ENCODE peak calls at places on chromosome 3, in four cellular contexts. One of them, this sample, is unnamed. For H3K27me3, the result is how much of the 10 kb centered on the place peaks cover.

GRCh38 chr3:151909720-151910405 is 36.4 kb downstream of the SUCNR1 start:
- DNase-seq in hepatocyte: no peak
- DNase-seq in effector memory CD4-positive, alpha-beta T cell: no peak
- DNase-seq in kidney epithelial cell: no peak
- DNase-seq in this sample: no peak

GRCh38 chr3:69425249-69425648 is 39.4 kb upstream of the FRMD4B start:
- DNase-seq in hepatocyte: peak
- DNase-seq in effector memory CD4-positive, alpha-beta T cell: no peak
- DNase-seq in kidney epithelial cell: no peak
- DNase-seq in this sample: peak

GRCh38 chr3:132509506-132509905 is 87.6 kb upstream of the ACKR4 start:
- DNase-seq in effector memory CD4-positive, alpha-beta T cell: no peak
- DNase-seq in hepatocyte: no peak
- DNase-seq in kidney epithelial cell: no peak
- DNase-seq in this sample: no peak

GRCh38 chr3:169112153-169112892 is 551.2 kb downstream of the MECOM start:
- DNase-seq in hepatocyte: no peak
- DNase-seq in kidney epithelial cell: peak
- DNase-seq in effector memory CD4-positive, alpha-beta T cell: no peak
- DNase-seq in this sample: peak

GRCh38 chr3:138187296-138188012 is at the start of gene ARMC8:
- DNase-seq in effector memory CD4-positive, alpha-beta T cell: no peak
- DNase-seq in kidney epithelial cell: no peak
- DNase-seq in hepatocyte: peak
- DNase-seq in this sample: peak

GRCh38 chr3:141556034-141556433 is 69.2 kb downstream of the RASA2 start:
- DNase-seq in effector memory CD4-positive, alpha-beta T cell: no peak
- DNase-seq in kidney epithelial cell: no peak
- DNase-seq in hepatocyte: peak
- DNase-seq in this sample: no peak

GRCh38 chr3:48451270-48451669 is 4.7 kb downstream of the ATRIP start:
- DNase-seq in effector memory CD4-positive, alpha-beta T cell: no peak
- DNase-seq in hepatocyte: no peak
- DNase-seq in kidney epithelial cell: no peak
- DNase-seq in this sample: no peak

GRCh38 chr3:40047406-40047805 is 238.0 kb downstream of the MYRIP start:
- DNase-seq in kidney epithelial cell: no peak
- DNase-seq in effector memory CD4-positive, alpha-beta T cell: no peak
- DNase-seq in hepatocyte: no peak
- DNase-seq in this sample: no peak

GRCh38 chr3:4350789-4351163 is 47.6 kb downstream of the SETMAR start:
- DNase-seq in kidney epithelial cell: peak
- DNase-seq in effector memory CD4-positive, alpha-beta T cell: peak
- DNase-seq in hepatocyte: peak
- DNase-seq in this sample: peak

GRCh38 chr3:67685499-67685898 is 31.1 kb upstream of the SUCLG2 start:
- DNase-seq in hepatocyte: no peak
- DNase-seq in kidney epithelial cell: no peak
- DNase-seq in effector memory CD4-positive, alpha-beta T cell: no peak
- DNase-seq in this sample: no peak

GRCh38 chr3:169661567-169662214 is 1.8 kb downstream of the MECOM start:
- DNase-seq in hepatocyte: peak
- DNase-seq in effector memory CD4-positive, alpha-beta T cell: no peak
- DNase-seq in kidney epithelial cell: no peak
- DNase-seq in this sample: peak

GRCh38 chr3:150844484-150844883 is 60.8 kb downstream of the MINDY4B start:
- DNase-seq in effector memory CD4-positive, alpha-beta T cell: no peak
- DNase-seq in kidney epithelial cell: no peak
- DNase-seq in hepatocyte: no peak
- DNase-seq in this sample: no peak
- H3K27me3 ChIP-seq in effector memory CD4-positive, alpha-beta T cell: under half
- H3K27me3 ChIP-seq in kidney epithelial cell: under half
- H3K27me3 ChIP-seq in hepatocyte: under half
- H3K27me3 ChIP-seq in this sample: under half

DNA sequence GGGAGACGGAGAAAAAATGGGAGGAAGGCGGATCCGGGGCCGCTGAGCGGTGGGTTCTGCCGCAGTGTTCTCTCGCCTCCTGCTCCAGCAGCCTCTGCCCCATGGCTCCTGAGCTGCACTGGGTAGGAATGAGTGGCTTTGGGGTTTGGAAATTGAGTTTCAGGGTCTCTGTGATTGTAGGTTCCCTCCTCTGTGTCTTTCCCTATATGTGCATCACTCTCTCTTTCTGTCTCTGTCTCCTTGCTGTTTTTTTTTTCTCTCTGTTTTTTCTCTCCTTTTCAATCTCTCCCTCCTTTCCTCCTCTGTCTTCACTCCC is 1.9 kb downstream of the GRM7 start:
- DNase-seq in effector memory CD4-positive, alpha-beta T cell: no peak
- DNase-seq in kidney epithelial cell: no peak
- DNase-seq in hepatocyte: no peak
- DNase-seq in this sample: no peak
- H3K27me3 ChIP-seq in effector memory CD4-positive, alpha-beta T cell: under half
- H3K27me3 ChIP-seq in kidney epithelial cell: under half
- H3K27me3 ChIP-seq in hepatocyte: half or more
- H3K27me3 ChIP-seq in this sample: under half

GRCh38 chr3:155076888-155077287 is 3.2 kb upstream of the MME start:
- DNase-seq in effector memory CD4-positive, alpha-beta T cell: no peak
- DNase-seq in hepatocyte: no peak
- DNase-seq in kidney epithelial cell: no peak
- DNase-seq in this sample: peak
- H3K27me3 ChIP-seq in effector memory CD4-positive, alpha-beta T cell: under half
- H3K27me3 ChIP-seq in hepatocyte: under half
- H3K27me3 ChIP-seq in kidney epithelial cell: under half
- H3K27me3 ChIP-seq in this sample: under half

GRCh38 chr3:27715454-27715806 is 6.7 kb downstream of the EOMES start:
- DNase-seq in effector memory CD4-positive, alpha-beta T cell: no peak
- DNase-seq in kidney epithelial cell: no peak
- DNase-seq in hepatocyte: no peak
- DNase-seq in this sample: no peak
- H3K27me3 ChIP-seq in effector memory CD4-positive, alpha-beta T cell: under half
- H3K27me3 ChIP-seq in kidney epithelial cell: half or more
- H3K27me3 ChIP-seq in hepatocyte: half or more
- H3K27me3 ChIP-seq in this sample: under half

GRCh38 chr3:112741956-112742355 is 101.0 kb upstream of the CCDC80 start:
- DNase-seq in hepatocyte: no peak
- DNase-seq in kidney epithelial cell: no peak
- DNase-seq in effector memory CD4-positive, alpha-beta T cell: no peak
- DNase-seq in this sample: no peak
- H3K27me3 ChIP-seq in hepatocyte: under half
- H3K27me3 ChIP-seq in kidney epithelial cell: under half
- H3K27me3 ChIP-seq in effector memory CD4-positive, alpha-beta T cell: under half
- H3K27me3 ChIP-seq in this sample: under half

GRCh38 chr3:10417849-10418248 is 87.5 kb downstream of the ATP2B2 start:
- DNase-seq in effector memory CD4-positive, alpha-beta T cell: no peak
- DNase-seq in hepatocyte: no peak
- DNase-seq in kidney epithelial cell: no peak
- DNase-seq in this sample: no peak

GRCh38 chr3:10420745-10421475 is 84.5 kb downstream of the ATP2B2 start:
- DNase-seq in kidney epithelial cell: no peak
- DNase-seq in hepatocyte: no peak
- DNase-seq in effector memory CD4-positive, alpha-beta T cell: no peak
- DNase-seq in this sample: no peak

GRCh38 chr3:10419637-10420232 is 85.7 kb downstream of the ATP2B2 start:
- DNase-seq in kidney epithelial cell: peak
- DNase-seq in effector memory CD4-positive, alpha-beta T cell: peak
- DNase-seq in hepatocyte: no peak
- DNase-seq in this sample: no peak

GRCh38 chr3:10413041-10413440 is 92.1 kb upstream of the SEC13 start:
- DNase-seq in hepatocyte: no peak
- DNase-seq in kidney epithelial cell: no peak
- DNase-seq in effector memory CD4-positive, alpha-beta T cell: no peak
- DNase-seq in this sample: no peak

GRCh38 chr3:10416730-10417300 is 88.6 kb downstream of the ATP2B2 start:
- DNase-seq in hepatocyte: no peak
- DNase-seq in kidney epithelial cell: no peak
- DNase-seq in effector memory CD4-positive, alpha-beta T cell: no peak
- DNase-seq in this sample: no peak
- H3K27me3 ChIP-seq in hepatocyte: under half
- H3K27me3 ChIP-seq in kidney epithelial cell: under half
- H3K27me3 ChIP-seq in effector memory CD4-positive, alpha-beta T cell: under half
- H3K27me3 ChIP-seq in this sample: under half

This sample was measured in MG63.